ENCODE peak calls at places on chromosomes 5 and 9, in seven cellular contexts. O, M, E, V, W, Y and K are unnamed samples.

GRCh38 chr5:76641514-76642120 is 18.4 kb upstream of the F2RL2 start:
- DNase-seq in Y (peak), E (no peak), O (peak), M (peak), V (peak), W (peak), K (peak)

GRCh38 chr5:62509823-62510222 is 68.8 kb upstream of the LRRC70 start:
- DNase-seq in O (no peak), W (no peak), E (no peak), M (no peak), V (no peak), Y (no peak), K (no peak)

GRCh38 chr9:73577867-73578266 is 426.2 kb downstream of the ANXA1 start:
- DNase-seq in O (peak), V (peak), E (no peak), M (peak), W (no peak), Y (no peak), K (peak)

GRCh38 chr5:139588962-139589361 is 27.8 kb downstream of the UBE2D2 start:
- DNase-seq in O (no peak), Y (no peak), E (no peak), M (peak), V (no peak), W (no peak), K (no peak)

GRCh38 chr5:132176543-132176945 is 51.1 kb downstream of the P4HA2 start:
- DNase-seq in Y (no peak), E (no peak), M (no peak), W (no peak), V (no peak), O (no peak), K (no peak)

GRCh38 chr9:2281031-2281802 is 266.1 kb downstream of the SMARCA2 start:
- DNase-seq in Y (no peak), E (no peak), M (no peak), O (no peak), W (peak), V (no peak), K (peak)

GRCh38 chr5:133847301-133847700 is 121.1 kb downstream of the C5orf15 start:
- DNase-seq in W (no peak), E (no peak), Y (no peak), M (no peak), O (no peak), V (no peak), K (no peak)

GRCh38 chr9:21660976-21661375 is 141.5 kb upstream of the MTAP start:
- DNase-seq in O (no peak), W (no peak), M (no peak), Y (no peak), V (no peak), E (no peak), K (no peak)

GRCh38 chr5:129506092-129506491 is 46.0 kb downstream of the ADAMTS19 start:
- DNase-seq in W (no peak), V (no peak), E (no peak), M (no peak), Y (no peak), O (peak), K (no peak)

GRCh38 chr5:172691886-172692285 is 50.8 kb downstream of the NEURL1B start:
- DNase-seq in E (no peak), Y (no peak), W (no peak), O (no peak), V (no peak), M (no peak), K (no peak)

GRCh38 chr9:91777437-91777836 is 172.6 kb downstream of the ROR2 start:
- DNase-seq in M (no peak), E (no peak), V (no peak), W (peak), O (no peak), Y (no peak), K (peak)

GRCh38 chr5:42949348-42950090 is 90.6 kb downstream of the ANXA2R start:
- DNase-seq in V (peak), W (peak), E (no peak), M (peak), O (no peak), Y (peak), K (peak)

GRCh38 chr5:61474746-61475145 is 142.7 kb downstream of the ZSWIM6 start:
- DNase-seq in Y (no peak), W (no peak), O (no peak), V (no peak), E (no peak), M (no peak), K (no peak)

GRCh38 chr9:80004687-80005086 is 432.9 kb downstream of the TLE4 start:
- DNase-seq in V (no peak), O (no peak), E (no peak), Y (no peak), W (no peak), M (no peak), K (no peak)

GRCh38 chr9:131274674-131275331 is 1.5 kb downstream of the FAM78A start:
- DNase-seq in E (no peak), W (no peak), O (no peak), M (no peak), Y (peak), V (no peak), K (no peak)

GRCh38 chr9:98795970-98796363 is 388 bp downstream of the ANKS6 start:
- DNase-seq in M (no peak), Y (no peak), O (no peak), E (no peak), V (no peak), W (no peak), K (peak)

GRCh38 chr5:149779071-149779470 is 49.0 kb downstream of the PPARGC1B start:
- DNase-seq in V (no peak), M (no peak), Y (no peak), E (no peak), W (no peak), O (no peak), K (no peak)

GRCh38 chr5:53167836-53168235 is 58.3 kb upstream of the MOCS2 start:
- DNase-seq in M (no peak), O (peak), V (no peak), W (no peak), E (no peak), Y (no peak), K (no peak)